ENCODE peak calls at places on chromosomes 3 and 15, in four cellular contexts. One of them, this sample, is unnamed.

GRCh38 chr3:9111349-9112265 is 137.8 kb downstream of the SRGAP3 start:
- DNase-seq in GM23338: peak
- DNase-seq in MM.1S: no peak
- DNase-seq in breast epithelium: no peak
- DNase-seq in this sample: peak

GRCh38 chr3:119627461-119627860 is 29.8 kb downstream of the PLA1A start:
- DNase-seq in GM23338: peak
- DNase-seq in MM.1S: no peak
- DNase-seq in breast epithelium: no peak
- DNase-seq in this sample: no peak

GRCh38 chr3:33137691-33138090 is 23.9 kb downstream of the CRTAP start:
- DNase-seq in GM23338: no peak
- DNase-seq in MM.1S: no peak
- DNase-seq in breast epithelium: no peak
- DNase-seq in this sample: no peak

GRCh38 chr3:107271787-107272387 is 105.4 kb upstream of the CCDC54 start:
- DNase-seq in GM23338: peak
- DNase-seq in MM.1S: peak
- DNase-seq in breast epithelium: no peak
- DNase-seq in this sample: no peak

GRCh38 chr3:17140670-17141505 is 256.1 kb downstream of the PLCL2 start:
- DNase-seq in GM23338: no peak
- DNase-seq in MM.1S: no peak
- DNase-seq in breast epithelium: no peak
- DNase-seq in this sample: no peak

GRCh38 chr15:90582553-90582952 is 52.8 kb downstream of the CRTC3 start:
- DNase-seq in GM23338: no peak
- DNase-seq in MM.1S: no peak
- DNase-seq in breast epithelium: no peak
- DNase-seq in this sample: no peak

GRCh38 chr3:71723452-71724170 is 1.6 kb downstream of the EIF4E3 start:
- DNase-seq in GM23338: no peak
- DNase-seq in MM.1S: peak
- DNase-seq in breast epithelium: no peak
- DNase-seq in this sample: no peak

GRCh38 chr15:56678562-56678961 is 54.7 kb downstream of the ZNF280D start:
- DNase-seq in GM23338: no peak
- DNase-seq in MM.1S: peak
- DNase-seq in breast epithelium: no peak
- DNase-seq in this sample: no peak

GRCh38 chr3:99920530-99921376 is 103.1 kb downstream of the CMSS1 start:
- DNase-seq in GM23338: peak
- DNase-seq in MM.1S: no peak
- DNase-seq in breast epithelium: no peak
- DNase-seq in this sample: no peak

GRCh38 chr3:7871161-7871560 is 630.5 kb upstream of the LMCD1 start:
- DNase-seq in GM23338: no peak
- DNase-seq in MM.1S: no peak
- DNase-seq in breast epithelium: no peak
- DNase-seq in this sample: no peak

GRCh38 chr15:25170113-25170731 is 215.4 kb downstream of the SNRPN start:
- DNase-seq in GM23338: no peak
- DNase-seq in MM.1S: no peak
- DNase-seq in breast epithelium: peak
- DNase-seq in this sample: peak

GRCh38 chr3:175601521-175601920 is 742.4 kb downstream of the NAALADL2 start:
- DNase-seq in GM23338: no peak
- DNase-seq in MM.1S: no peak
- DNase-seq in breast epithelium: no peak
- DNase-seq in this sample: no peak

GRCh38 chr3:141798455-141798854 is 35.2 kb downstream of the GRK7 start:
- DNase-seq in GM23338: no peak
- DNase-seq in MM.1S: no peak
- DNase-seq in breast epithelium: no peak
- DNase-seq in this sample: no peak

GRCh38 chr3:58215317-58216025 is 4.7 kb upstream of the DNASE1L3 start:
- DNase-seq in GM23338: no peak
- DNase-seq in MM.1S: no peak
- DNase-seq in breast epithelium: no peak
- DNase-seq in this sample: no peak

GRCh38 chr15:72098076-72098475 is 19.9 kb downstream of the MYO9A start:
- DNase-seq in GM23338: no peak
- DNase-seq in MM.1S: no peak
- DNase-seq in breast epithelium: no peak
- DNase-seq in this sample: no peak

GRCh38 chr15:31215490-31216209 is 111.0 kb upstream of the KLF13 start:
- DNase-seq in GM23338: peak
- DNase-seq in MM.1S: peak
- DNase-seq in breast epithelium: peak
- DNase-seq in this sample: peak

GRCh38 chr15:31217566-31218270 is 108.9 kb upstream of the KLF13 start:
- DNase-seq in GM23338: no peak
- DNase-seq in MM.1S: no peak
- DNase-seq in breast epithelium: no peak
- DNase-seq in this sample: no peak

GRCh38 chr15:31214864-31215489 is 111.7 kb upstream of the KLF13 start:
- DNase-seq in GM23338: no peak
- DNase-seq in MM.1S: no peak
- DNase-seq in breast epithelium: no peak
- DNase-seq in this sample: peak

GRCh38 chr15:31216210-31216911 is 110.3 kb upstream of the KLF13 start:
- DNase-seq in GM23338: peak
- DNase-seq in MM.1S: peak
- DNase-seq in breast epithelium: peak
- DNase-seq in this sample: no peak

DNA sequence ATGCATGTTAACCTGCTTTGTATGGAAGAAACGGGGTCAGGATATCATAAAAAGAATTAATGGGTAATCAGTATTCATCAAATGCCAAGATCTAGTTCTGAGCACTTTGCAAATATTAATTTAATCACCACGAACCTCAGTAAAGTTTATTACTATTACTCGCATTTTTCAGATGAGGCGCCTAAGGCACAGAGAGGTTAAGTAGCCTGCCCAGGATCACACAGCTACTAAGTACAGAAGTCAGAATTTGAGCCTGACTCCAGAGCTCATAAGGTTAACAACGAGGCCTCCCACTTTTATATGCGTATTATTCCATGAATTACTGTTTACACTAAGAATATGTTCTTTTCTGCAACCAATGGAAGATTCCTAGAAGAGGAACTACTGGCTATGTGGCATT is 109.6 kb upstream of the KLF13 start:
- DNase-seq in GM23338: no peak
- DNase-seq in MM.1S: no peak
- DNase-seq in breast epithelium: no peak
- DNase-seq in this sample: no peak
- H3K4me3 ChIP-seq in GM23338: peak
- H3K4me3 ChIP-seq in MM.1S: peak
- H3K4me3 ChIP-seq in breast epithelium: no peak
- H3K4me3 ChIP-seq in this sample: no peak

GRCh38 chr3:126556637-126557414 is 1.9 kb downstream of the C3orf22 start:
- DNase-seq in GM23338: no peak
- DNase-seq in MM.1S: no peak
- DNase-seq in breast epithelium: no peak
- DNase-seq in this sample: no peak

GRCh38 chr3:126555795-126556636 is 2.7 kb downstream of the C3orf22 start:
- DNase-seq in GM23338: no peak
- DNase-seq in MM.1S: no peak
- DNase-seq in breast epithelium: no peak
- DNase-seq in this sample: peak

GRCh38 chr3:126552688-126553283 is 5.9 kb downstream of the C3orf22 start:
- DNase-seq in GM23338: no peak
- DNase-seq in MM.1S: no peak
- DNase-seq in breast epithelium: no peak
- DNase-seq in this sample: peak

GRCh38 chr3:126553284-126553811 is 5.4 kb downstream of the C3orf22 start:
- DNase-seq in GM23338: no peak
- DNase-seq in MM.1S: no peak
- DNase-seq in breast epithelium: no peak
- DNase-seq in this sample: peak

DNA sequence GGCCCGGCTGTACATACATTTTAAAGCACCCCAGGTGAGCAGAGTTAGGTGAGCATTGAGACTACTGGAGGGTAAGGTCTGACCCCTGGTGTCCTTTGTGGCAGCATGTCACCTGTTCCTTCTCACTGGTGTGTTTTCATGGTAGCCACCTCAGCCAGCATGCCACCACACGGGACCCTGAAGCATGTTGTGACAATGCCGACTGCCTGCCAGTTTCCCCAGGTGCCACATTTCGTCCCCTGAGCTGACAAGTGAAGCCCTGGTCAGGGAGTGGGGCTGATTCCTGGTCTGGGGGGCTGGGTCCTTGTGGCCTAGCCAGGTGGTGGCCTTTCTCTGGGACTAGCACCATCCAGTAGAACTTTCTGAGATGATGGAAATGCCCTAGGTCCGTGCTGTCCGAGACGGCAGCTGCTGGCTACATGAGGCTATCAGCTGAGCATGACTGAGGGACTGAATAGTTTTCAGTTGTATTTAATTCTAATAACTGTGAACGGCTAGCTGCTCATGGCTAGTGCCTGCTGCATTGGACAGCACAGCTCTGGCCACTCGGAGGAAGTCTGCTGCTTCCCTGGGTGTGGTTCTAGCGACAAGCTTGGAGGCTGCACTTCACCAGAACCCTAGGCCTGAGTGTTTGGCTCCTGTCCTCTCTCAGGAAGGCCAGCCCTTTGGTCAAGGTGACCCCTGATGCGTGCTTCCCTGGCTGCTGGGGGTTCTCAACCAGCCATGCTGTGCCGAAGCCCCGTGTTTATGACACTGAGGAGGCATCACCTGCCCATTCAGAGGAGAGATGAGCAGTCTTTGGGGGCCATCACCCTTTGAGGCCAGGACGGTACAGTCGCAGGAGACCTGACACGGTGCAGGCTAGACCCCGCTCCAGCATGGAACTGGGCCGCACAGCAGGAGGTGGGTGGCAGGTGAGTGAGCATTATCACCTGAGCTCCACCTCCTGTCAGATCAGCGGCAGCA is 3.9 kb downstream of the C3orf22 start:
- DNase-seq in GM23338: no peak
- DNase-seq in MM.1S: no peak
- DNase-seq in breast epithelium: no peak
- DNase-seq in this sample: peak
- TF ChIP-seq CTCF in GM23338: no peak
- TF ChIP-seq CTCF in MM.1S: no peak
- TF ChIP-seq CTCF in breast epithelium: no peak
- TF ChIP-seq CTCF in this sample: no peak

DNA sequence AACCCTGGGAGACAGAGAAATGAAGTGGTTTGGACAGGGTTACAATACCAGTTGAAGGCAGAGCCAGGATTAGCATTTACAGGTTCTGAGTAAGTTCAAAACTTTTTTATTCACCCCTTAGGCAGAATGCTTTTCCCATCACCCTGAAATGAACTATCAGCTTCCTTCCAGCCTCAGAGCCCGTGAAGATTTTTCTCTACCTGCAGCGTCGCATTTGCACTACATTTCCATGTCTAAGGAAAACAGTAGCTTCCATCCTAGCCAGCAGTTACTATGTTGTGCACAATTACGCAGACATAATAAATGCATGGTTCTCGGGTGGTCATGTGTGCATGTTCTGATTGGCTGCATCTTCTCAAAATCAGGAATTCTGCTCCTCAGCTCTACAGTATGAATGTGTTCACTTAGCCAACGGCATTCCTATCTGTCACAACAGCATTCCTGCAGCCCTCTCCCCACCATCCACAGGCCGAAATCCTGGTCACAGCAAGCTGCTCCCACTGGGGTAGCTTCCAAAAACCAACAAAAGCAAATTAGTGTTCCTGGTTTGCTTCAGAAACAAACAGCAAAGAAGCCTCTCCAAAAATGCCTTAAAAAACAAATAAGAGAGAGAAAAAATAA is 510.8 kb upstream of the SEMA6D start:
- DNase-seq in GM23338: peak
- DNase-seq in MM.1S: no peak
- DNase-seq in breast epithelium: no peak
- DNase-seq in this sample: no peak
- H3K27ac ChIP-seq in GM23338: peak
- H3K27ac ChIP-seq in MM.1S: no peak
- H3K27ac ChIP-seq in breast epithelium: no peak
- H3K27ac ChIP-seq in this sample: no peak

GRCh38 chr15:39172380-39173281 is 408.2 kb upstream of the THBS1 start:
- DNase-seq in GM23338: no peak
- DNase-seq in MM.1S: peak
- DNase-seq in breast epithelium: no peak
- DNase-seq in this sample: peak
- H3K4me3 ChIP-seq in GM23338: no peak
- H3K4me3 ChIP-seq in MM.1S: no peak
- H3K4me3 ChIP-seq in breast epithelium: peak
- H3K4me3 ChIP-seq in this sample: peak

This sample was measured in dorsolateral prefrontal cortex.